ENCODE peak calls at places on chromosomes 7 and 10, in six cellular contexts. H is T-cell, S is NCI-H524 treated with DMSO at 0.1 percent for 48 hours, F is heart left ventricle, N is naive B cell, R is RPMI7951. K is an unnamed sample.

GRCh38 chr7:153276394-153276793 is 516.8 kb downstream of the ACTR3B start:
- DNase-seq in H (no peak), N (no peak), F (no peak), S (no peak), R (no peak), K (no peak)

GRCh38 chr7:28685291-28685659 is 272.9 kb downstream of the TRIL start:
- DNase-seq in F (peak; percentile 63), N (no peak), H (no peak), S (no peak), R (no peak), K (no peak)

GRCh38 chr7:51040777-51041176 is 258.1 kb upstream of the GRB10 start:
- DNase-seq in F (no peak), R (peak; percentile 85), S (no peak), N (no peak), H (no peak), K (no peak)

GRCh38 chr7:12092499-12093130 is 118.5 kb upstream of the TMEM106B start:
- DNase-seq in H (no peak), N (no peak), S (no peak), R (no peak), F (no peak), K (no peak)

GRCh38 chr7:98872328-98872924 is 2.6 kb upstream of the TMEM130 start:
- DNase-seq in H (no peak), R (no peak), N (no peak), F (no peak), S (no peak), K (no peak)

GRCh38 chr7:29896685-29897411 is 90.5 kb downstream of the WIPF3 start:
- DNase-seq in F (no peak), R (no peak), S (no peak), H (no peak), N (no peak), K (no peak)

GRCh38 chr7:51268859-51269258 is 47.8 kb downstream of the COBL start:
- DNase-seq in N (no peak), H (no peak), F (no peak), R (no peak), S (no peak), K (no peak)

GRCh38 chr7:55965805-55966421 is 1.5 kb downstream of the NIPSNAP2 start:
- DNase-seq in N (no peak), S (no peak), F (no peak), R (no peak), H (no peak), K (no peak)

GRCh38 chr10:111598433-111599059 is 521.7 kb downstream of the ADRA2A start:
- DNase-seq in R (peak; percentile 12), S (no peak), F (no peak), H (peak; percentile 11), N (peak; percentile 26), K (no peak)

GRCh38 chr7:2099036-2099957 is 133.4 kb downstream of the MAD1L1 start:
- DNase-seq in R (no peak), N (peak; percentile 74), F (no peak), S (no peak), H (peak; percentile 49), K (no peak)

GRCh38 chr10:6204063-6204340 is 1.3 kb downstream of the PFKFB3 start:
- DNase-seq in R (no peak), N (peak; percentile 43), H (peak; percentile 40), F (peak; percentile 79), S (no peak), K (no peak)

GRCh38 chr7:80942261-80943041 is 23.6 kb upstream of the SEMA3C start:
- DNase-seq in N (no peak), F (no peak), R (peak; percentile 98), S (no peak), H (no peak), K (no peak)

GRCh38 chr10:34205452-34205851 is 609.6 kb downstream of the PARD3 start:
- DNase-seq in F (no peak), R (no peak), H (no peak), N (no peak), S (no peak), K (no peak)

GRCh38 chr7:120740348-120740747 is 117.6 kb downstream of the TSPAN12 start:
- DNase-seq in S (no peak), H (no peak), F (no peak), N (no peak), R (peak; percentile 21), K (no peak)

GRCh38 chr10:132939957-132940790 is 2.2 kb downstream of the CFAP46 start:
- DNase-seq in H (no peak), R (peak; percentile 17), N (peak; percentile 39), S (no peak), F (peak; percentile 62), K (no peak)

GRCh38 chr10:7773845-7774801 is 13.7 kb downstream of the KIN start:
- DNase-seq in S (no peak), H (no peak), R (no peak), F (no peak), N (no peak), K (no peak)

GRCh38 chr10:34316154-34316553 is 498.9 kb downstream of the PARD3 start:
- DNase-seq in N (no peak), R (no peak), H (no peak), F (no peak), S (no peak), K (no peak)

GRCh38 chr7:114508096-114508495 is 93.5 kb downstream of the FOXP2 start:
- DNase-seq in N (no peak), H (no peak), R (no peak), F (no peak), S (no peak), K (no peak)

GRCh38 chr10:113765910-113766309 is 14.4 kb downstream of the PLEKHS1 start:
- DNase-seq in R (no peak), F (no peak), N (no peak), H (no peak), S (no peak), K (no peak)

GRCh38 chr10:11225935-11226334 is 208.3 kb downstream of the CELF2 start:
- DNase-seq in F (no peak), R (peak; percentile 36), N (no peak), S (no peak), H (peak; percentile 44), K (no peak)

GRCh38 chr7:2979276-2979675 is 64.4 kb downstream of the CARD11 start:
- DNase-seq in R (no peak), N (peak; percentile 54), H (no peak), F (no peak), S (no peak), K (no peak)

GRCh38 chr10:75071164-75071489 is 40.3 kb upstream of the SAMD8 start:
- DNase-seq in H (no peak), R (no peak), N (no peak), S (no peak), F (peak; percentile 69), K (no peak)

GRCh38 chr7:24778543-24779282 is 21.4 kb upstream of the GSDME start:
- DNase-seq in S (no peak), F (no peak), N (no peak), H (no peak), R (peak; percentile 75), K (no peak)

GRCh38 chr7:134811798-134812197 is 32.4 kb downstream of the CALD1 start:
- DNase-seq in S (no peak), H (no peak), R (peak; percentile 44), F (no peak), N (no peak), K (no peak)

GRCh38 chr7:140591178-140591902 is 49.3 kb downstream of the DENND2A start:
- DNase-seq in F (no peak), N (no peak), S (no peak), H (no peak), R (no peak), K (no peak)

GRCh38 chr10:116256749-116257259 is 16.2 kb downstream of the GFRA1 start:
- DNase-seq in H (no peak), R (no peak), S (no peak), F (no peak), N (no peak), K (no peak)

GRCh38 chr10:125795111-125795510 is 19.5 kb upstream of the MMP21 start:
- DNase-seq in F (no peak), H (no peak), R (no peak), S (no peak), N (no peak), K (no peak)

GRCh38 chr10:70346155-70346554 is 36.3 kb downstream of the LRRC20 start:
- DNase-seq in N (no peak), F (no peak), R (no peak), H (no peak), S (no peak), K (no peak)

GRCh38 chr7:70728873-70729552 is 402.9 kb upstream of the GALNT17 start:
- DNase-seq in R (no peak), H (no peak), S (no peak), N (no peak), F (no peak), K (no peak)

GRCh38 chr10:442209-442608 is 247.3 kb downstream of the DIP2C start:
- DNase-seq in S (no peak), R (no peak), F (no peak), H (no peak), N (no peak), K (no peak)

GRCh38 chr7:80027616-80028173 is 106.9 kb upstream of the GNAI1 start:
- DNase-seq in R (no peak), F (no peak), H (no peak), N (no peak), S (no peak), K (no peak)

GRCh38 chr7:5549096-5549896 is 125.7 kb upstream of the TNRC18 start:
- DNase-seq in H (no peak), R (peak; percentile 90), S (no peak), N (no peak), F (no peak), K (no peak)

GRCh38 chr7:42685911-42686310 is 226.0 kb downstream of the C7orf25 start:
- DNase-seq in N (no peak), S (no peak), F (no peak), R (no peak), H (no peak), K (no peak)

GRCh38 chr7:3914385-3914784 is 613.3 kb downstream of the SDK1 start:
- DNase-seq in F (no peak), N (no peak), R (no peak), S (no peak), H (no peak), K (no peak)

GRCh38 chr7:130157700-130158099 is 47.5 kb downstream of the TMEM209 start:
- DNase-seq in R (no peak), F (no peak), N (no peak), H (no peak), S (no peak), K (no peak)

GRCh38 chr10:69629897-69630650 is at the start of gene FAM241B:
- DNase-seq in F (peak; percentile 75), S (no peak), N (peak; percentile 15), H (peak; percentile 66), R (no peak), K (no peak)

GRCh38 chr7:7175075-7175695 is 7.2 kb upstream of the C1GALT1 start:
- DNase-seq in R (peak; percentile 50), S (no peak), F (no peak), H (no peak), N (no peak), K (no peak)

GRCh38 chr7:75653651-75654050 is 85.1 kb downstream of the HIP1 start:
- DNase-seq in F (no peak), R (no peak), N (no peak), S (no peak), H (no peak), K (no peak)

K was measured in omental fat pad.